ENCODE peak calls at places on chromosomes 6 and 20, in seven cellular contexts. P is activated gamma-delta T cell treated with anti-CD3 and anti-CD28 coated beads, Interleukin-2, amount 50 U/mL, for 16 hours; J is tibial nerve; R is AG09309; F is left ventricle myocardium inferior; I is CD8-positive, alpha-beta T cell; D is posterior cingulate gyrus. Q is an unnamed sample.

GRCh38 chr20:57399587-57400261 is 8.5 kb downstream of the RBM38 start:
- DNase-seq in R (no peak), P (no peak), F (no peak), J (no peak), D (peak; percentile 28), I (peak; percentile 42), Q (no peak)

GRCh38 chr6:153215242-153215641 is 84.2 kb upstream of the RGS17 start:
- DNase-seq in D (no peak), F (no peak), I (no peak), P (no peak), J (no peak), R (no peak), Q (no peak)

GRCh38 chr6:137589067-137589848 is 95.1 kb upstream of the OLIG3 start:
- DNase-seq in D (no peak), I (peak; percentile 40), R (peak; percentile 13), F (no peak), P (peak; percentile 23), J (no peak), Q (no peak)

GRCh38 chr6:4010682-4011081 is 68.3 kb downstream of the FAM217A start:
- DNase-seq in R (no peak), F (no peak), P (no peak), I (no peak), D (no peak), J (no peak), Q (no peak)

GRCh38 chr6:139970591-139970991 is 596.1 kb upstream of the CITED2 start:
- DNase-seq in J (no peak), D (no peak), F (no peak), P (no peak), I (no peak), R (no peak), Q (no peak)

GRCh38 chr20:2314759-2315439 is 19.1 kb downstream of the TGM3 start:
- DNase-seq in I (no peak), D (no peak), P (no peak), R (peak; percentile 75), F (peak; percentile 23), J (peak; percentile 33), Q (no peak)

GRCh38 chr6:41411961-41412360 is 76.6 kb downstream of the NCR2 start:
- DNase-seq in P (no peak), D (no peak), J (no peak), R (no peak), F (no peak), I (no peak), Q (no peak)

GRCh38 chr6:64227868-64228267 is 592.3 kb downstream of the PHF3 start:
- DNase-seq in D (no peak), F (no peak), R (no peak), P (no peak), J (no peak), I (no peak), Q (no peak)

GRCh38 chr6:142302427-142303190 is 802 bp downstream of the ADGRG6 start:
- DNase-seq in R (no peak), F (no peak), I (no peak), J (no peak), D (no peak), P (no peak), Q (no peak)

GRCh38 chr6:142925575-142926110 is 19.3 kb downstream of the HIVEP2 start:
- DNase-seq in P (no peak), D (no peak), R (no peak), F (no peak), J (no peak), I (no peak), Q (no peak)

GRCh38 chr20:19017104-19017690 is 195.2 kb upstream of the SLC24A3 start:
- DNase-seq in I (no peak), P (no peak), F (no peak), D (no peak), R (no peak), J (no peak), Q (no peak)

GRCh38 chr6:19303381-19303780 is 533.8 kb upstream of the ID4 start:
- DNase-seq in I (no peak), R (no peak), J (no peak), F (no peak), P (no peak), D (peak; percentile 32), Q (no peak)

GRCh38 chr6:23752414-23752813 is 373.6 kb upstream of the NRSN1 start:
- DNase-seq in P (no peak), D (no peak), I (no peak), R (no peak), F (no peak), J (no peak), Q (no peak)

GRCh38 chr6:3045777-3046176 is 22.5 kb upstream of the RIPK1 start:
- DNase-seq in F (no peak), I (no peak), J (no peak), P (no peak), R (no peak), D (no peak), Q (no peak)

GRCh38 chr6:37840940-37841300 is 21.4 kb downstream of the ZFAND3 start:
- DNase-seq in F (no peak), I (no peak), P (no peak), J (no peak), R (no peak), D (no peak), Q (no peak)